ENCODE peak calls at places on chromosomes 6 and 20, in five cellular contexts. N is body of pancreas, C is right cardiac atrium, A is sigmoid colon, F is foreskin fibroblast. S is an unnamed sample.

GRCh38 chr6:36755435-36756348 is 58.1 kb downstream of the RAB44 start:
- DNase-seq in C (no peak), F (no peak), A (no peak), N (no peak), S (no peak)

GRCh38 chr20:11204926-11205768 is 531.3 kb upstream of the JAG1 start:
- DNase-seq in C (peak; percentile 74), F (peak; percentile 79), N (peak; percentile 77), A (peak; percentile 66), S (no peak)

GRCh38 chr6:15062311-15063252 is 183.3 kb upstream of the JARID2 start:
- DNase-seq in N (no peak), C (no peak), F (peak; percentile 45), A (no peak), S (no peak)

GRCh38 chr6:15879372-15880261 is 216.8 kb upstream of the DTNBP1 start:
- DNase-seq in F (peak; percentile 92), A (peak; percentile 92), N (peak; percentile 21), C (peak; percentile 92), S (no peak)

GRCh38 chr6:43753570-43754183 is 16.3 kb upstream of the VEGFA start:
- DNase-seq in N (no peak), A (no peak), F (no peak), C (no peak), S (no peak)

GRCh38 chr6:84645000-84645399 is 119.4 kb downstream of the TBX18 start:
- DNase-seq in C (no peak), F (peak; percentile 77), A (no peak), N (no peak), S (no peak)

GRCh38 chr6:139126255-139126654 is 8.6 kb upstream of the HECA start:
- DNase-seq in N (no peak), A (no peak), C (no peak), F (peak; percentile 90), S (no peak)

GRCh38 chr20:44888226-44889103 is 3.0 kb downstream of the YWHAB start:
- DNase-seq in A (no peak), N (no peak), F (peak; percentile 37), C (no peak), S (no peak)

GRCh38 chr20:48457261-48458002 is 370.4 kb downstream of the PREX1 start:
- DNase-seq in C (no peak), F (no peak), A (peak; percentile 24), N (no peak), S (no peak)

GRCh38 chr6:110890288-110890687 is 15.7 kb downstream of the AMD1 start:
- DNase-seq in C (no peak), N (no peak), A (no peak), F (no peak), S (no peak)

GRCh38 chr6:42142118-42142835 is at the start of gene C6orf132:
- DNase-seq in A (no peak), N (peak; percentile 84), C (peak; percentile 67), F (peak; percentile 54), S (peak; percentile 80)

GRCh38 chr6:118586741-118587485 is 38.8 kb downstream of the PLN start:
- DNase-seq in C (no peak), A (no peak), N (no peak), F (no peak), S (no peak)

GRCh38 chr6:146985111-146985510 is 219.1 kb upstream of the STXBP5 start:
- DNase-seq in F (no peak), C (no peak), N (no peak), A (no peak), S (no peak)

GRCh38 chr6:39350723-39351505 is 28.4 kb upstream of the KCNK16 start:
- DNase-seq in F (no peak), A (no peak), C (no peak), N (no peak), S (no peak)

GRCh38 chr6:53103993-53104675 is 38.9 kb downstream of the FBXO9 start:
- DNase-seq in N (no peak), C (no peak), F (peak; percentile 36), A (no peak), S (no peak)

GRCh38 chr6:167559675-167560479 is 235.0 kb downstream of the TTLL2 start:
- DNase-seq in N (peak; percentile 71), F (no peak), C (no peak), A (peak; percentile 64), S (peak; percentile 77)

GRCh38 chr20:18412202-18412901 is 54.5 kb downstream of the DZANK1 start:
- DNase-seq in A (no peak), N (no peak), F (no peak), C (no peak), S (no peak)

GRCh38 chr6:167079853-167080297 is 43.0 kb upstream of the CCR6 start:
- DNase-seq in N (no peak), A (no peak), F (no peak), C (no peak), S (no peak)

GRCh38 chr6:26342106-26342999 is 22.6 kb upstream of the BTN3A2 start:
- DNase-seq in A (no peak), C (no peak), N (no peak), F (peak; percentile 82), S (no peak)
- H3K4me3 ChIP-seq in A (no peak overlapping the region), C (no peak overlapping the region), N (no peak overlapping the region), F (peak overlapping the region; percentile 41), S (no peak overlapping the region)

GRCh38 chr20:61744691-61745396 is 320.8 kb downstream of the TAF4 start:
- DNase-seq in F (peak; percentile 3), N (no peak), A (no peak), C (no peak), S (no peak)

GRCh38 chr20:61742097-61742805 is 323.4 kb downstream of the TAF4 start:
- DNase-seq in F (no peak), A (no peak), C (no peak), N (no peak), S (no peak)

GRCh38 chr20:61745397-61746146 is 320.1 kb downstream of the TAF4 start:
- DNase-seq in N (no peak), F (no peak), A (no peak), C (no peak), S (no peak)

GRCh38 chr20:61746147-61746646 is 319.5 kb downstream of the TAF4 start:
- DNase-seq in A (no peak), F (no peak), N (no peak), C (no peak), S (no peak)

GRCh38 chr20:61743606-61744005 is 322.1 kb downstream of the TAF4 start:
- DNase-seq in A (no peak), C (no peak), F (no peak), N (no peak), S (no peak)
- H3K4me3 ChIP-seq in A (no peak overlapping the region), C (no peak overlapping the region), F (no peak overlapping the region), N (no peak overlapping the region), S (no peak overlapping the region)

DNA sequence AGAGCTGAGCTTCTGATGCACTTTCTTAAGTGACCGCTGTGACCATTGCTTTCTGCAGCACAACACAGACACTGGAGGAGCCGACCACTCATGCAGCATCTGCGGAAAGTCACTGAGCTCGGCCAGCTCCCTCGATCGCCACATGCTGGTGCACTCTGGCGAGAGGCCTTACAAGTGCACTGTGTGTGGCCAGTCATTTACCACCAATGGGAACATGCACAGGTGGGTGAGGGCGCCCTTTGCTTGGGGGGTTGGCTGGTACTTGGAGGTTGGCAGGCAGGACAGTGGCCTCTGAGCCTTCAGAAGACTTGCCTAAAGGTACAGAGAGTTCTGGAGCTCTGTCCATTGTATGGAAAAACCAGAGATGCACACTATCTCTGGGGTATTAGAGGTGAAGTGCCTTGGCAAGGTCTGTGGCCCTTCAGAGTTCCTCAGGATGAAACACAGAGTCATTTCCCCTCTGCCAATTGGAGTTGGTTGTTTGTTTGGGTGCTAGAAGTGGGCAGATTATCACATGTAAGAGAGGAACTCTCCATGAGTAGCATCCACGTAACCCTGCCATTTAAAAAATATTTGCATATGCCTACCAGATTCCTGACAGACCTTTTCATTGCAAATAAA is 81.5 kb downstream of the RREB1 start:
- DNase-seq in C (no peak), N (peak; percentile 81), A (no peak), F (no peak), S (no peak)
- H3K4me3 ChIP-seq in C (no peak overlapping the region), N (no peak overlapping the region), A (no peak overlapping the region), F (no peak overlapping the region), S (no peak overlapping the region)

GRCh38 chr6:12585497-12585958 is 131.0 kb upstream of the PHACTR1 start:
- DNase-seq in C (peak; percentile 57), F (peak; percentile 26), A (no peak), N (peak; percentile 29), S (no peak)
- H3K4me3 ChIP-seq in C (no peak overlapping the region), F (no peak overlapping the region), A (no peak overlapping the region), N (no peak overlapping the region), S (no peak overlapping the region)

GRCh38 chr20:32583581-32584045 is 1.5 kb downstream of the NOL4L start:
- DNase-seq in C (no peak), A (no peak), N (no peak), F (no peak), S (no peak)

GRCh38 chr20:32582659-32583580 is 2.2 kb downstream of the NOL4L start:
- DNase-seq in C (peak; percentile 71), A (no peak), N (peak; percentile 21), F (peak; percentile 39), S (no peak)

GRCh38 chr20:32580608-32580969 is 4.5 kb downstream of the NOL4L start:
- DNase-seq in C (no peak), F (no peak), N (no peak), A (no peak), S (no peak)

GRCh38 chr20:32580970-32581838 is 3.9 kb downstream of the NOL4L start:
- DNase-seq in N (no peak), A (no peak), C (peak; percentile 53), F (peak; percentile 30), S (no peak)

DNA sequence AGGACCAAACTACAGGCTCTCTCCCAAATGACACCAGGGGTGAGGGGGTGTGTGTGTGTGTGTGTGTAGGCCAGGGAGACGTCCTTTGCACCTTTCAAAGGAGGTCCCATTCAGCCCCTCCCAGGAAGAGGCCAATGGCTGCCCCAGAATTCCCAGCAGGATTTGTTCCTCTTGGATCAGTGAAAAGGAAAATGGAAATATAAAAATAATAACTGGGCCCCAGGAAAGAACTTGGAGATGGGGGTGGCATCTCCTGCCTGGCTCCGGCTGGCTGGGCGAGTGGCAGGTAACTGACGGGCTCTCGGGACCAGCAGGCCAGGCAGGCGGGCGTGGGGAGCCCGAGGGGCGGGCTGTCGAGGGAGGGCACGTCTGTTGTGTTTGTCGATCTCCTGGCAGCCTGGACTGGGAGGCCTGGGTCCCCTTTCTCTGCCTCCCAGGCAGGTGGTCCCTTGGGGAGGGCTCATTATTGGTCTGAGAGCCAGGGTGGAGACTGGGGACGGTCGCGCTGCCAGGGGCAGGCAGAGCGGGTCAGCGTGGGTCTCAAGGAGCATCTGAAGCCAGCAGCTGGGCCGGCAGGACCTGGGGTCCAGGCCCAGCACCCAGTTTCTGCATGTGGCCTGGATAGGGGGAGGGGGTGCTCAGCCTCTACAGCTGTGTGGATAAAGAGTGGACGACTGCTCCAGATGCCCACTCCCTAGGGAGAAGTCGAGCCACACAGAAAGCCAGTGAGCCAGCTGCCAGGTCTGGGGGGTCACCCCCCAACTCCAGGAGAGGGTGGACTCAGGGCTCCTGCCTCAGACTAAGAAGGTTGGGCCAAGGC is 3.1 kb downstream of the NOL4L start:
- DNase-seq in F (no peak), C (no peak), A (no peak), N (no peak), S (no peak)
- H3K4me3 ChIP-seq in F (no peak overlapping the region), C (no peak overlapping the region), A (no peak overlapping the region), N (no peak overlapping the region), S (no peak overlapping the region)